ENCODE peak calls at places on chromosomes 13 and 19, in five cellular contexts. One of them, this sample, is unnamed.

GRCh38 chr13:91242652-91243051 is 104.8 kb upstream of the MIR17HG start:
- DNase-seq in activated CD4-positive, alpha-beta T cell treated with anti-CD3 and anti-CD28 coated beads, Interleukin-2, amount 50 U/mL, for 48 hours: no peak
- DNase-seq in cardiac fibroblast: peak
- DNase-seq in retinal pigment epithelial cell: peak
- DNase-seq in amygdala: no peak
- DNase-seq in this sample: no peak

GRCh38 chr13:40595693-40596092 is 70.7 kb downstream of the FOXO1 start:
- DNase-seq in cardiac fibroblast: peak
- DNase-seq in retinal pigment epithelial cell: no peak
- DNase-seq in amygdala: no peak
- DNase-seq in activated CD4-positive, alpha-beta T cell treated with anti-CD3 and anti-CD28 coated beads, Interleukin-2, amount 50 U/mL, for 48 hours: no peak
- DNase-seq in this sample: no peak

GRCh38 chr13:107650081-107650701 is 565.1 kb downstream of the LIG4 start:
- DNase-seq in amygdala: no peak
- DNase-seq in activated CD4-positive, alpha-beta T cell treated with anti-CD3 and anti-CD28 coated beads, Interleukin-2, amount 50 U/mL, for 48 hours: peak
- DNase-seq in retinal pigment epithelial cell: peak
- DNase-seq in cardiac fibroblast: peak
- DNase-seq in this sample: peak

GRCh38 chr19:46390866-46391265 is 22.5 kb downstream of the CCDC8 start:
- DNase-seq in amygdala: no peak
- DNase-seq in activated CD4-positive, alpha-beta T cell treated with anti-CD3 and anti-CD28 coated beads, Interleukin-2, amount 50 U/mL, for 48 hours: no peak
- DNase-seq in retinal pigment epithelial cell: no peak
- DNase-seq in cardiac fibroblast: no peak
- DNase-seq in this sample: no peak

GRCh38 chr19:51590441-51590840 is 19.4 kb downstream of the ZNF175 start:
- DNase-seq in activated CD4-positive, alpha-beta T cell treated with anti-CD3 and anti-CD28 coated beads, Interleukin-2, amount 50 U/mL, for 48 hours: no peak
- DNase-seq in cardiac fibroblast: no peak
- DNase-seq in amygdala: no peak
- DNase-seq in retinal pigment epithelial cell: no peak
- DNase-seq in this sample: no peak

GRCh38 chr13:112733661-112734379 is 44.0 kb downstream of the ATP11A start:
- DNase-seq in retinal pigment epithelial cell: no peak
- DNase-seq in activated CD4-positive, alpha-beta T cell treated with anti-CD3 and anti-CD28 coated beads, Interleukin-2, amount 50 U/mL, for 48 hours: no peak
- DNase-seq in cardiac fibroblast: no peak
- DNase-seq in amygdala: no peak
- DNase-seq in this sample: no peak

GRCh38 chr19:4454621-4454951 is 3.0 kb downstream of the UBXN6 start:
- DNase-seq in cardiac fibroblast: no peak
- DNase-seq in retinal pigment epithelial cell: no peak
- DNase-seq in amygdala: no peak
- DNase-seq in activated CD4-positive, alpha-beta T cell treated with anti-CD3 and anti-CD28 coated beads, Interleukin-2, amount 50 U/mL, for 48 hours: no peak
- DNase-seq in this sample: no peak

GRCh38 chr19:37059142-37059541 is 19.1 kb upstream of the ZNF420 start:
- DNase-seq in activated CD4-positive, alpha-beta T cell treated with anti-CD3 and anti-CD28 coated beads, Interleukin-2, amount 50 U/mL, for 48 hours: no peak
- DNase-seq in cardiac fibroblast: no peak
- DNase-seq in amygdala: no peak
- DNase-seq in retinal pigment epithelial cell: no peak
- DNase-seq in this sample: no peak

GRCh38 chr19:43504426-43505185 is at the start of gene PHLDB3:
- DNase-seq in amygdala: no peak
- DNase-seq in cardiac fibroblast: peak
- DNase-seq in retinal pigment epithelial cell: no peak
- DNase-seq in activated CD4-positive, alpha-beta T cell treated with anti-CD3 and anti-CD28 coated beads, Interleukin-2, amount 50 U/mL, for 48 hours: no peak
- DNase-seq in this sample: no peak

GRCh38 chr13:30338331-30338851 is 31.0 kb upstream of the KATNAL1 start:
- DNase-seq in cardiac fibroblast: no peak
- DNase-seq in amygdala: no peak
- DNase-seq in activated CD4-positive, alpha-beta T cell treated with anti-CD3 and anti-CD28 coated beads, Interleukin-2, amount 50 U/mL, for 48 hours: no peak
- DNase-seq in retinal pigment epithelial cell: no peak
- DNase-seq in this sample: no peak

GRCh38 chr13:30551194-30551593 is 66.5 kb upstream of the USPL1 start:
- DNase-seq in activated CD4-positive, alpha-beta T cell treated with anti-CD3 and anti-CD28 coated beads, Interleukin-2, amount 50 U/mL, for 48 hours: no peak
- DNase-seq in retinal pigment epithelial cell: peak
- DNase-seq in cardiac fibroblast: peak
- DNase-seq in amygdala: no peak
- DNase-seq in this sample: peak

GRCh38 chr19:23799321-23799720 is 40.6 kb upstream of the ZNF681 start:
- DNase-seq in amygdala: no peak
- DNase-seq in activated CD4-positive, alpha-beta T cell treated with anti-CD3 and anti-CD28 coated beads, Interleukin-2, amount 50 U/mL, for 48 hours: peak
- DNase-seq in cardiac fibroblast: no peak
- DNase-seq in retinal pigment epithelial cell: no peak
- DNase-seq in this sample: peak

GRCh38 chr13:113828282-113828825 is 35.5 kb downstream of the GAS6 start:
- DNase-seq in cardiac fibroblast: no peak
- DNase-seq in retinal pigment epithelial cell: no peak
- DNase-seq in activated CD4-positive, alpha-beta T cell treated with anti-CD3 and anti-CD28 coated beads, Interleukin-2, amount 50 U/mL, for 48 hours: no peak
- DNase-seq in amygdala: no peak
- DNase-seq in this sample: no peak

GRCh38 chr13:101869553-101869952 is 417.1 kb downstream of the ITGBL1 start:
- DNase-seq in activated CD4-positive, alpha-beta T cell treated with anti-CD3 and anti-CD28 coated beads, Interleukin-2, amount 50 U/mL, for 48 hours: no peak
- DNase-seq in cardiac fibroblast: no peak
- DNase-seq in amygdala: no peak
- DNase-seq in retinal pigment epithelial cell: no peak
- DNase-seq in this sample: no peak

GRCh38 chr19:55353803-55354697 is 469 bp downstream of the COX6B2 start:
- DNase-seq in activated CD4-positive, alpha-beta T cell treated with anti-CD3 and anti-CD28 coated beads, Interleukin-2, amount 50 U/mL, for 48 hours: peak
- DNase-seq in cardiac fibroblast: peak
- DNase-seq in amygdala: no peak
- DNase-seq in retinal pigment epithelial cell: no peak
- DNase-seq in this sample: peak

GRCh38 chr19:46574533-46574932 is 26.6 kb upstream of the CALM3 start:
- DNase-seq in amygdala: no peak
- DNase-seq in cardiac fibroblast: no peak
- DNase-seq in retinal pigment epithelial cell: peak
- DNase-seq in activated CD4-positive, alpha-beta T cell treated with anti-CD3 and anti-CD28 coated beads, Interleukin-2, amount 50 U/mL, for 48 hours: peak
- DNase-seq in this sample: no peak

GRCh38 chr13:21033866-21034601 is 27.4 kb downstream of the LATS2 start:
- DNase-seq in cardiac fibroblast: no peak
- DNase-seq in amygdala: no peak
- DNase-seq in activated CD4-positive, alpha-beta T cell treated with anti-CD3 and anti-CD28 coated beads, Interleukin-2, amount 50 U/mL, for 48 hours: no peak
- DNase-seq in retinal pigment epithelial cell: peak
- DNase-seq in this sample: no peak

GRCh38 chr13:20064128-20064527 is 96.7 kb downstream of the GJA3 start:
- DNase-seq in retinal pigment epithelial cell: no peak
- DNase-seq in activated CD4-positive, alpha-beta T cell treated with anti-CD3 and anti-CD28 coated beads, Interleukin-2, amount 50 U/mL, for 48 hours: no peak
- DNase-seq in cardiac fibroblast: no peak
- DNase-seq in amygdala: no peak
- DNase-seq in this sample: no peak

GRCh38 chr19:37986048-37986750 is 79.2 kb downstream of the SIPA1L3 start:
- DNase-seq in retinal pigment epithelial cell: no peak
- DNase-seq in amygdala: no peak
- DNase-seq in activated CD4-positive, alpha-beta T cell treated with anti-CD3 and anti-CD28 coated beads, Interleukin-2, amount 50 U/mL, for 48 hours: no peak
- DNase-seq in cardiac fibroblast: no peak
- DNase-seq in this sample: peak

GRCh38 chr13:114166381-114167131 is 12.5 kb upstream of the CFAP97D2 start:
- DNase-seq in cardiac fibroblast: peak
- DNase-seq in activated CD4-positive, alpha-beta T cell treated with anti-CD3 and anti-CD28 coated beads, Interleukin-2, amount 50 U/mL, for 48 hours: no peak
- DNase-seq in retinal pigment epithelial cell: no peak
- DNase-seq in amygdala: peak
- DNase-seq in this sample: no peak

GRCh38 chr13:83881917-83882625 is at the start of gene SLITRK1:
- DNase-seq in cardiac fibroblast: peak
- DNase-seq in amygdala: peak
- DNase-seq in activated CD4-positive, alpha-beta T cell treated with anti-CD3 and anti-CD28 coated beads, Interleukin-2, amount 50 U/mL, for 48 hours: peak
- DNase-seq in retinal pigment epithelial cell: peak
- DNase-seq in this sample: no peak

GRCh38 chr19:49512970-49513745 is 697 bp downstream of the FCGRT start:
- DNase-seq in cardiac fibroblast: peak
- DNase-seq in amygdala: no peak
- DNase-seq in retinal pigment epithelial cell: no peak
- DNase-seq in activated CD4-positive, alpha-beta T cell treated with anti-CD3 and anti-CD28 coated beads, Interleukin-2, amount 50 U/mL, for 48 hours: peak
- DNase-seq in this sample: peak

GRCh38 chr19:33580026-33580644 is 41.6 kb upstream of the CHST8 start:
- DNase-seq in activated CD4-positive, alpha-beta T cell treated with anti-CD3 and anti-CD28 coated beads, Interleukin-2, amount 50 U/mL, for 48 hours: no peak
- DNase-seq in amygdala: no peak
- DNase-seq in cardiac fibroblast: no peak
- DNase-seq in retinal pigment epithelial cell: no peak
- DNase-seq in this sample: no peak

GRCh38 chr13:42275098-42275471 is 3.1 kb downstream of the AKAP11 start:
- DNase-seq in activated CD4-positive, alpha-beta T cell treated with anti-CD3 and anti-CD28 coated beads, Interleukin-2, amount 50 U/mL, for 48 hours: no peak
- DNase-seq in cardiac fibroblast: no peak
- DNase-seq in amygdala: no peak
- DNase-seq in retinal pigment epithelial cell: no peak
- DNase-seq in this sample: peak

GRCh38 chr19:2747349-2747748 is 7.5 kb upstream of the SLC39A3 start:
- DNase-seq in retinal pigment epithelial cell: no peak
- DNase-seq in activated CD4-positive, alpha-beta T cell treated with anti-CD3 and anti-CD28 coated beads, Interleukin-2, amount 50 U/mL, for 48 hours: no peak
- DNase-seq in amygdala: no peak
- DNase-seq in cardiac fibroblast: no peak
- DNase-seq in this sample: peak

GRCh38 chr13:86445584-86446140 is 646.4 kb upstream of the SLITRK6 start:
- DNase-seq in cardiac fibroblast: no peak
- DNase-seq in retinal pigment epithelial cell: no peak
- DNase-seq in amygdala: no peak
- DNase-seq in activated CD4-positive, alpha-beta T cell treated with anti-CD3 and anti-CD28 coated beads, Interleukin-2, amount 50 U/mL, for 48 hours: no peak
- DNase-seq in this sample: no peak

GRCh38 chr19:48169585-48169973 is 565 bp downstream of the LIG1 start:
- DNase-seq in amygdala: peak
- DNase-seq in cardiac fibroblast: peak
- DNase-seq in retinal pigment epithelial cell: no peak
- DNase-seq in activated CD4-positive, alpha-beta T cell treated with anti-CD3 and anti-CD28 coated beads, Interleukin-2, amount 50 U/mL, for 48 hours: peak
- DNase-seq in this sample: peak

GRCh38 chr13:112587359-112587766 is 590 bp downstream of the TUBGCP3 start:
- DNase-seq in activated CD4-positive, alpha-beta T cell treated with anti-CD3 and anti-CD28 coated beads, Interleukin-2, amount 50 U/mL, for 48 hours: peak
- DNase-seq in amygdala: peak
- DNase-seq in retinal pigment epithelial cell: peak
- DNase-seq in cardiac fibroblast: peak
- DNase-seq in this sample: peak

GRCh38 chr19:41427647-41428480 is 690 bp upstream of the B3GNT8 start:
- DNase-seq in amygdala: no peak
- DNase-seq in retinal pigment epithelial cell: no peak
- DNase-seq in activated CD4-positive, alpha-beta T cell treated with anti-CD3 and anti-CD28 coated beads, Interleukin-2, amount 50 U/mL, for 48 hours: peak
- DNase-seq in cardiac fibroblast: no peak
- DNase-seq in this sample: no peak

GRCh38 chr19:39352549-39353285 is 10.5 kb downstream of the SAMD4B start:
- DNase-seq in activated CD4-positive, alpha-beta T cell treated with anti-CD3 and anti-CD28 coated beads, Interleukin-2, amount 50 U/mL, for 48 hours: no peak
- DNase-seq in cardiac fibroblast: no peak
- DNase-seq in amygdala: peak
- DNase-seq in retinal pigment epithelial cell: no peak
- DNase-seq in this sample: no peak

GRCh38 chr19:51097166-51097736 is 11.0 kb downstream of the CTU1 start:
- DNase-seq in retinal pigment epithelial cell: no peak
- DNase-seq in cardiac fibroblast: peak
- DNase-seq in activated CD4-positive, alpha-beta T cell treated with anti-CD3 and anti-CD28 coated beads, Interleukin-2, amount 50 U/mL, for 48 hours: peak
- DNase-seq in amygdala: no peak
- DNase-seq in this sample: peak

GRCh38 chr13:29664591-29664990 is 69.1 kb upstream of the SLC7A1 start:
- DNase-seq in cardiac fibroblast: no peak
- DNase-seq in amygdala: no peak
- DNase-seq in activated CD4-positive, alpha-beta T cell treated with anti-CD3 and anti-CD28 coated beads, Interleukin-2, amount 50 U/mL, for 48 hours: no peak
- DNase-seq in retinal pigment epithelial cell: no peak
- DNase-seq in this sample: no peak

GRCh38 chr13:101258509-101258908 is 157.8 kb downstream of the NALCN start:
- DNase-seq in amygdala: no peak
- DNase-seq in activated CD4-positive, alpha-beta T cell treated with anti-CD3 and anti-CD28 coated beads, Interleukin-2, amount 50 U/mL, for 48 hours: no peak
- DNase-seq in retinal pigment epithelial cell: no peak
- DNase-seq in cardiac fibroblast: no peak
- DNase-seq in this sample: no peak

GRCh38 chr19:16587031-16588023 is 15.1 kb upstream of the SLC35E1 start:
- DNase-seq in activated CD4-positive, alpha-beta T cell treated with anti-CD3 and anti-CD28 coated beads, Interleukin-2, amount 50 U/mL, for 48 hours: peak
- DNase-seq in cardiac fibroblast: no peak
- DNase-seq in retinal pigment epithelial cell: no peak
- DNase-seq in amygdala: peak
- DNase-seq in this sample: peak

GRCh38 chr19:3987619-3988371 is 2.5 kb upstream of the EEF2 start:
- DNase-seq in retinal pigment epithelial cell: no peak
- DNase-seq in cardiac fibroblast: peak
- DNase-seq in amygdala: peak
- DNase-seq in activated CD4-positive, alpha-beta T cell treated with anti-CD3 and anti-CD28 coated beads, Interleukin-2, amount 50 U/mL, for 48 hours: peak
- DNase-seq in this sample: peak

GRCh38 chr13:59537500-59537899 is 626.2 kb downstream of the DIAPH3 start:
- DNase-seq in activated CD4-positive, alpha-beta T cell treated with anti-CD3 and anti-CD28 coated beads, Interleukin-2, amount 50 U/mL, for 48 hours: no peak
- DNase-seq in retinal pigment epithelial cell: no peak
- DNase-seq in cardiac fibroblast: no peak
- DNase-seq in amygdala: no peak
- DNase-seq in this sample: no peak

This sample was measured in OCI-LY7.